ENCODE peak calls at places on chromosome 1, in four cellular contexts. E, N, X and F are unnamed samples. For H3K27me3, the result is how much of the 10 kb centered on the place peaks cover.

GRCh38 chr1:96715482-96715881 is 6.1 kb upstream of the PTBP2 start:
- DNase-seq in E (no peak), N (no peak), X (no peak), F (no peak)

GRCh38 chr1:15220825-15221431 is 26.1 kb upstream of the FHAD1 start:
- DNase-seq in E (no peak), N (no peak), X (no peak), F (no peak)

GRCh38 chr1:156698995-156699394 is 6.4 kb downstream of the CRABP2 start:
- DNase-seq in E (no peak), N (no peak), X (no peak), F (no peak)

GRCh38 chr1:183259886-183260285 is 73.8 kb downstream of the LAMC2 start:
- DNase-seq in E (no peak), N (no peak), X (no peak), F (no peak)

GRCh38 chr1:240000634-240001033 is 91.0 kb upstream of the FMN2 start:
- DNase-seq in E (no peak), N (no peak), X (no peak), F (no peak)

GRCh38 chr1:159009704-159010361 is at the start of gene IFI16:
- DNase-seq in E (no peak), N (peak), X (no peak), F (no peak)

GRCh38 chr1:153494976-153495535 is 34.6 kb upstream of the S100A7 start:
- DNase-seq in E (peak), N (peak), X (peak), F (peak)

GRCh38 chr1:184483101-184483813 is 96.4 kb downstream of the C1orf21 start:
- DNase-seq in E (no peak), N (peak), X (no peak), F (no peak)

GRCh38 chr1:109113787-109114568 is at the start of gene ELAPOR1:
- DNase-seq in E (no peak), N (peak), X (peak), F (peak)

GRCh38 chr1:226637147-226637935 is 88.8 kb downstream of the STUM start:
- DNase-seq in E (no peak), N (no peak), X (peak), F (peak)

GRCh38 chr1:245500546-245500945 is 345.8 kb downstream of the KIF26B start:
- DNase-seq in E (no peak), N (no peak), X (no peak), F (no peak)

GRCh38 chr1:211259596-211260126 is 495 bp downstream of the RCOR3 start:
- DNase-seq in E (no peak), N (peak), X (peak), F (peak)

GRCh38 chr1:93738075-93738622 is 56.5 kb upstream of the BCAR3 start:
- DNase-seq in E (no peak), N (no peak), X (no peak), F (no peak)

GRCh38 chr1:228664399-228664914 is 70.8 kb upstream of the RHOU start:
- DNase-seq in E (peak), N (peak), X (peak), F (peak)

GRCh38 chr1:10909697-10910489 is 102.6 kb upstream of the TARDBP start:
- DNase-seq in E (no peak), N (peak), X (no peak), F (peak)

GRCh38 chr1:171909711-171910110 is 68.4 kb downstream of the DNM3 start:
- DNase-seq in E (peak), N (no peak), X (no peak), F (no peak)

GRCh38 chr1:85464497-85465098 is 361 bp downstream of the DDAH1 start:
- DNase-seq in E (peak), N (peak), X (peak), F (peak)

GRCh38 chr1:63319069-63320023 is 3.0 kb upstream of the FOXD3 start:
- DNase-seq in E (no peak), N (no peak), X (no peak), F (peak)

GRCh38 chr1:35558374-35559316 is 1.0 kb downstream of the NCDN start:
- DNase-seq in E (no peak), N (peak), X (no peak), F (peak)

DNA sequence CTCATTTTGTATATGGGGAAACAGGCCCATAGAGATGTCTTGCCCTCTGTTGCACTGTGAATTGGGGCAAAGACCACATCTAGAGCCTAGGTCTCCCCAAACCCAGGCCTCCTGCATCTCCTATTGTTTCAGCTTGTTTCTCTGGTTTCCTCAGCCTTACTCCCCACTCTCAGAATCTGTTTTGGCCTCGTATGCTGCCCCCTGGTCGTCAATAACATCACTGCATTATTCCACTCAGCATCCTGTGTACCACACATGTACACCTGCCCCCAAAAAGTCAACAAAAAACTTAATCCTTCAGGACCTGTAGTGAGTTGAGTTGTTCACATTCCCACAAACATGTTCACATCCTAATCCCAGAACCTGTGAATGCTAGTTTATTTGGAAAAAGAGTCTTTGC is 184.8 kb downstream of the BRINP2 start:
- DNase-seq in E (no peak), N (peak), X (no peak), F (peak)
- TF ChIP-seq CTCF in E (peak), N (peak), X (no peak), F (peak)

GRCh38 chr1:28450561-28450960 is 55.3 kb upstream of the RCC1 start:
- DNase-seq in E (no peak), N (peak), X (no peak), F (no peak)

GRCh38 chr1:28449904-28450303 is 55.9 kb upstream of the RCC1 start:
- DNase-seq in E (no peak), N (peak), X (no peak), F (no peak)

GRCh38 chr1:28447674-28448073 is 58.2 kb upstream of the RCC1 start:
- DNase-seq in E (no peak), N (no peak), X (no peak), F (no peak)

GRCh38 chr1:28456078-28456477 is 49.8 kb upstream of the RCC1 start:
- DNase-seq in E (no peak), N (no peak), X (no peak), F (no peak)

DNA sequence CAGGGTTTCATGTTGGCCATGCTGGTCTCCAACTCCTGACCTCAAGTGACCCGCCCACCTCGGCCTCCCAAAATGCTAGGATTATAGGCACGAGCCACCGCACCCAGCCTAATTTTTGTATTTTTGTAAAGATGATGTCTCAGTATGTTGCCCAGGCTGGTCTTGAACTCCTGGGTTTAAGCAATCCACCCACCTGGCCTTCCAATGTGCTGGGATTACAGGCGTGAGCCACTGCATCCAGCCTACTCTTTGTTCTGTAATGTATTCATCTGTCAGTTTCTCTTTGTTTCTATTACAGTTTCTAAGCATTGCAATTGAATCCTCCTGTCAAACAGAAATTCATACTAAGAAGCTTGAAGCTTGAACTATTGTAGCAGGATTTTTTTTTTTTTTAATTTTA is 54.8 kb upstream of the RCC1 start:
- DNase-seq in E (no peak), N (no peak), X (no peak), F (no peak)
- H3K27ac ChIP-seq in E (no peak), N (no peak), X (no peak), F (no peak)

GRCh38 chr1:203124011-203124410 is 3.5 kb upstream of the ADORA1 start:
- DNase-seq in E (no peak), N (no peak), X (peak), F (peak)

GRCh38 chr1:203117611-203118575 is 9.6 kb upstream of the ADORA1 start:
- DNase-seq in E (peak), N (peak), X (no peak), F (peak)

GRCh38 chr1:203122159-203122558 is 5.4 kb upstream of the ADORA1 start:
- DNase-seq in E (no peak), N (no peak), X (peak), F (peak)

GRCh38 chr1:203121186-203122015 is 6.1 kb upstream of the ADORA1 start:
- DNase-seq in E (no peak), N (no peak), X (no peak), F (peak)

GRCh38 chr1:203120325-203121138 is 7.0 kb upstream of the ADORA1 start:
- DNase-seq in E (no peak), N (no peak), X (no peak), F (peak)
- H3K27me3 ChIP-seq in E (under half), N (under half), X (under half), F (under half)

DNA sequence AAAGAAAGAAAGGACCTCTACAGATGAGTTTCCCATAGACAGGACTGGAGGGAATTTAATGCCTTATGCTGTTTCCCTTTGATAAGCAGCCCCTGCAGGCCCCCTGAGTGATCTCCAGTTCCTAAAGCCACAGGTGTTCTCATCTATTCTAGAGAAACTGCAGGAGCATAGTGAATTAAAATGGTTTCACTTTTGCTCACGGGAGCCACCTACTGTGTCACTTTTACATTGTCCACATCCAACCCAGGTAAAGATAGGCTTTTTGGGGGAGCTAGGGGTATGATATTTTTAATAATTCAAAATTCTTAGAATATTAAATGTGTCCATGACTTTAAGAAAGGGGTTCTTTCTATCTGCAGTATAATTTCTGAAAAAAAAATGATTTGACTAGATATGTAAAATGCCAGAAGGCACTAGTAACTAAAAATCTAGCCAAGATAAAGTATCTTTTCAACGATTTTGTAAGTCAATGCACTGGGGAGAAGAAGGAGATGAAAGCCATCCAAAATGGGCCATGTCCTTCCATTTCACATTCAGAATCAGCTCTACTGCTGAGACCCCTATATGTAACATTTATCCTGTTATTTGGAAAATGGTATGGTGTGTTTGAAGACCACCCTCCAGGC is 267.3 kb upstream of the DUSP10 start:
- DNase-seq in E (no peak), N (peak), X (no peak), F (no peak)
- TF ChIP-seq CTCF in E (no peak), N (peak), X (no peak), F (no peak)

DNA sequence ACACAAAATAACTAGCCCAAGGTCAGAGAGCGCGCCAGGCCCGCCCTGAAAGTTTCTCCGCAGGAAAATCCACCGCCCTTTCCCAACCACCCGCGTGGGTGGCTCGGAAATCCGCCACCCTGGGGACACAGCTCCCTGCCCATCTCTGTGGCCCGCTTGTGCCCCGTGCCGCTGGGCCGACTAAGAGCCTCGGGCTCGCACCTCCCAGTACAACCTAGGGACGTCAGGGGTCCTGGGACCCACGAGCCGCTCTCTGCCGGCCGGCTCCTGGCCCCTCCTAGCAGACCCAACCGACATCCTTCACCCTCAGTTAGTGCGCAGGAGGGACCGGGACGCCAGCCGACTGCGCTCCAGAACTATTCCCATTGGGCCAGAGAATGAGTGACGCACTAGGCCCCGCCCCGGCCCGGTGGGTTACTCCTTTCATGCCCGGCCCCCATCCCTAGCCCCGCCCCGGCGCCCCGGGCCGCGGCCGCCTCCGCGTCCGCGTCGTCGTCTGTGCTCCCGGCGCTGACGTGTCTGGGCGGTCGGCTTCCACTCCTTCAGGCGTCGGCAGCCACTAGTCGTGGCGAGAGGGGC is 396 bp upstream of the UAP1 start:
- DNase-seq in E (peak), N (peak), X (peak), F (peak)
- H3K27ac ChIP-seq in E (peak), N (peak), X (peak), F (peak)

GRCh38 chr1:40397258-40397657 is 23.7 kb downstream of the SMAP2 start:
- DNase-seq in E (no peak), N (no peak), X (no peak), F (no peak)

GRCh38 chr1:40396420-40396819 is 22.9 kb downstream of the SMAP2 start:
- DNase-seq in E (no peak), N (no peak), X (no peak), F (no peak)

GRCh38 chr1:40395211-40396175 is 22.0 kb downstream of the SMAP2 start:
- DNase-seq in E (no peak), N (no peak), X (no peak), F (no peak)

GRCh38 chr1:40401427-40402201 is 28.1 kb downstream of the SMAP2 start:
- DNase-seq in E (no peak), N (no peak), X (no peak), F (no peak)

DNA sequence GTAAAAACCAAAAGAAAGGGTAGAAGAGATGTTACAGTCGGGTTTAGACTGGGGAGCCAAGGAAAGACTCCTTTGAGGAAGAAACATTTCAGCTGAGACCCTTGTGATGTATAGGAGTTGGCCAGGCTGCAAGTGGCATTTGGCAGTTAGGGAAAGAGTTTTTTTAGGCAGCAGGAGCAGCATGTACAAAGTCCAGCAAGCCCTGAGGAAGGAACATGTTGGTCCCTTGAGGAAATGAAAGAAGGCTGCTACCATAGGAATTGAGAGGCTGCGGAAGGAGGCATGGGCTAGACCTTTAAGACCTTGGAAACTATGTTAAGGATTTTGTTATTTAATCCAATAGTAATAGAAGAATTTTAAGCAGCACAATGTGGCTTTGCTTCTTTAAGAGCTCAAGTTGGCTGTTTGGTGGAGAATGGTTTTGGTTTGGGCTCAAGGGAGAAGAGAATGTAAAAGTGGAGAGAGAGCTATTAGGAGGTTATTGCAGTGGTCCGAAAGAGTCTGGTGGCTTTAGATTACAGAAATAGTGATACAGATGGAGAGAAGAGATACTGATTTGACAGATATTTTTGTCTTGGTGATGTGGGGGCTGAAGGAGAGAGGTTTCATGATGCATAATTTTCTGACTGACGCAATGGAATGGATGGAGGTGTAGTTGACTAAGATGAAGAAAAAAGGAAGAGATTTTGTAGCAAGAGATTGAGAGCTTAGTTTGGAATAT is 26.6 kb downstream of the SMAP2 start:
- DNase-seq in E (no peak), N (no peak), X (no peak), F (no peak)
- H3K27me3 ChIP-seq in E (under half), N (under half), X (under half), F (under half)

DNA sequence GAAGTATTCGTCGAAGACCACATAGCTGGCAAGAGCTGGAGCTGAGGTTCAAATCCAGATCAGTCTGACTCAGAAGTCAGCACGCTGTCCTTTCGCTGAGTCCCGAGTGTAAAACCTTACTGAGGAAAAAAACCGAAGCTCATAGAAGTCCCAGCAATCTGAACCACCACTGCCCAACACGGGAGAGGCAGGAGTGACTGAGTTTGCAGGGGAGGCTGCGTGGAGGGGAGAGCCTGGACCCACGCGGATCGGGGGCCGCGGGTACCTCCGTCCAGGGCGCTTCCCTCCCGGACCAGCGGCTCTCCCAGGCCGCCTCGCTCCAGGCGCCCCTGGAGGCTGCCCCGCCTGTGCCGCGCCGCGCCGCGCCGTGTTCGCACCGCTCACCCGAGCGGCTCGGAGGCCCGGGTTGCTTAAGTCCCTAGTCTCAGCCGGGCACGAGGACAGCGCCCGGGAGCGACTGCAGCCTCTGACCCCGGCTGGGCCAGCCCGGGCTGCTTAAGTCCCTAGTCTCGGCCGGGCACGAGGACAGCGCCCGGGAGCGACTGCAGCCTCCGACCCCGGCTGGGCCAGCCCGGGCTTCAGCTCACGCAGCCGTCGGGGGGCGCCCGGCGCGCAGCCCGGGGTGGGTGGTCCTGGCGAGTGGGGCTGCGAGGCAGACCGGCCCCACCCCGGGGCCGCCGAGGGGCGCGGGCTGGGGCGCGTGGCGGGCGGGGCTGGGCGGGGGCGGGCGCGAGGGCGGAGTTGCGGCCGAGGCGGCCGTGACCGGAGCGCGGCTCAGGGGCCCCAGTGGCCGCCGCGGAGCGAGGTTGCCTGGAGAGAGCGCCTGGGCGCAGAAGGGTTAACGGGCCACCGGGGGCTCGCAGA is at the start of gene ADAMTSL4:
- DNase-seq in E (no peak), N (peak), X (peak), F (peak)
- TF ChIP-seq CTCF in E (no peak), N (peak), X (no peak), F (peak)